ENCODE peak calls at places on chromosomes 1 and 21, in eight cellular contexts. N is astrocyte of the spinal cord; M is activated T-cell treated with anti-CD3 and anti-CD28 coated beads for 1 hour; S is activated CD8-positive, alpha-beta memory T cell treated with anti-CD3 and anti-CD28 coated beads for 48 hours; T is EL; G is osteocyte; P is cerebellum; O is OCI-M1. W is an unnamed sample.

GRCh38 chr21:38472709-38473108 is 25.6 kb downstream of the ERG start:
- DNase-seq in P (no peak), O (no peak), N (no peak), G (no peak), S (no peak), M (no peak), T (no peak), W (no peak)

GRCh38 chr1:27520651-27521050 is 30.7 kb upstream of the WASF2 start:
- DNase-seq in G (no peak), P (no peak), M (no peak), T (no peak), S (no peak), O (no peak), N (no peak), W (no peak)

GRCh38 chr1:172399369-172400072 is 21.0 kb upstream of the C1orf105 start:
- DNase-seq in M (no peak), P (no peak), G (no peak), S (no peak), T (peak), N (peak), O (peak), W (peak)

GRCh38 chr1:1179339-1179982 is 5.8 kb downstream of the TTLL10 start:
- DNase-seq in P (no peak), S (no peak), G (no peak), O (no peak), N (no peak), T (no peak), M (no peak), W (no peak)

GRCh38 chr1:247047260-247047659 is 31.4 kb downstream of the ZNF670 start:
- DNase-seq in S (no peak), T (no peak), N (no peak), G (no peak), M (no peak), O (no peak), P (no peak), W (no peak)

GRCh38 chr1:58363639-58364038 is 182.9 kb downstream of the OMA1 start:
- DNase-seq in O (no peak), M (no peak), N (no peak), T (no peak), G (no peak), S (no peak), P (no peak), W (no peak)

GRCh38 chr1:220680085-220680687 is 10.0 kb upstream of the C1orf115 start:
- DNase-seq in S (no peak), O (peak), T (peak), G (no peak), M (no peak), N (peak), P (peak), W (peak)

GRCh38 chr1:230883964-230884363 is 15.6 kb upstream of the C1orf198 start:
- DNase-seq in S (no peak), T (no peak), P (no peak), G (no peak), O (no peak), M (no peak), N (no peak), W (peak)

GRCh38 chr1:200917291-200917817 is 22.7 kb downstream of the INAVA start:
- DNase-seq in M (no peak), S (no peak), N (no peak), P (no peak), T (no peak), O (no peak), G (no peak), W (no peak)

GRCh38 chr1:156371553-156372264 is 2.7 kb downstream of the RHBG start:
- DNase-seq in G (no peak), T (peak), P (peak), S (no peak), N (no peak), M (no peak), O (peak), W (peak)

GRCh38 chr1:202069670-202070069 is 53.0 kb upstream of the GPR37L1 start:
- DNase-seq in S (no peak), P (no peak), G (no peak), M (no peak), N (no peak), T (no peak), O (no peak), W (no peak)

GRCh38 chr1:198032668-198033067 is 115.5 kb downstream of the LHX9 start:
- DNase-seq in S (no peak), M (no peak), P (no peak), T (no peak), N (no peak), G (no peak), O (no peak), W (no peak)

GRCh38 chr1:226685196-226685820 is 53.8 kb downstream of the ITPKB start:
- DNase-seq in S (no peak), O (no peak), P (no peak), T (no peak), M (no peak), G (no peak), N (no peak), W (no peak)

GRCh38 chr1:192131914-192132313 is 26.3 kb upstream of the RGS18 start:
- DNase-seq in S (no peak), P (no peak), O (no peak), T (no peak), G (no peak), M (no peak), N (no peak), W (no peak)

GRCh38 chr1:222370911-222371717 is 176.8 kb downstream of the HHIPL2 start:
- DNase-seq in O (no peak), G (no peak), P (no peak), M (no peak), S (no peak), N (peak), T (peak), W (peak)

GRCh38 chr1:50605186-50605875 is 182.1 kb upstream of the DMRTA2 start:
- DNase-seq in N (peak), M (no peak), S (no peak), P (no peak), G (no peak), T (peak), O (peak), W (peak)

GRCh38 chr21:16838330-16838729 is 674.5 kb upstream of the CXADR start:
- DNase-seq in N (peak), O (no peak), M (no peak), S (no peak), P (no peak), T (no peak), G (no peak), W (peak)

GRCh38 chr1:206116873-206117150 is 376 bp downstream of the AVPR1B start:
- DNase-seq in P (peak), O (no peak), T (no peak), N (no peak), G (no peak), S (no peak), M (no peak), W (no peak)

GRCh38 chr1:161681879-161682278 is 18.9 kb downstream of the FCGR2B start:
- DNase-seq in M (no peak), S (no peak), P (no peak), O (no peak), G (no peak), T (no peak), N (no peak), W (no peak)

GRCh38 chr1:176102243-176102642 is 104.8 kb downstream of the COP1 start:
- DNase-seq in G (no peak), T (peak), M (no peak), P (no peak), O (peak), N (peak), S (no peak), W (peak)

GRCh38 chr1:21653744-21654100 is 15.4 kb downstream of the RAP1GAP start:
- DNase-seq in N (no peak), S (no peak), O (no peak), M (no peak), G (no peak), P (no peak), T (no peak), W (no peak)

GRCh38 chr21:34635307-34635706 is 20.4 kb upstream of the RCAN1 start:
- DNase-seq in N (no peak), M (no peak), T (no peak), O (peak), P (no peak), G (no peak), S (no peak), W (no peak)

GRCh38 chr1:241608379-241609033 is 31.7 kb downstream of the CHML start:
- DNase-seq in T (peak), G (no peak), N (peak), P (no peak), O (peak), M (no peak), S (no peak), W (peak)